ENCODE peak calls at places on chromosome 20, in nine cellular contexts. One of them, this sample, is unnamed. For H3K4me1, the result is how much of the 10 kb centered on the place peaks cover.

GRCh38 chr20:2801459-2801728 is 967 bp upstream of the CPXM1 start:
- DNase-seq in endothelial cell of umbilical vein: no peak
- DNase-seq in H1: no peak
- DNase-seq in esophagus squamous epithelium: no peak
- DNase-seq in body of pancreas: peak
- DNase-seq in gastrocnemius medialis: no peak
- DNase-seq in GM12878: no peak
- DNase-seq in IMR-90: no peak
- DNase-seq in adrenal gland: no peak
- DNase-seq in this sample: no peak

GRCh38 chr20:48523191-48523757 is 304.5 kb downstream of the PREX1 start:
- DNase-seq in GM12878: no peak
- DNase-seq in gastrocnemius medialis: no peak
- DNase-seq in H1: no peak
- DNase-seq in endothelial cell of umbilical vein: peak
- DNase-seq in adrenal gland: peak
- DNase-seq in IMR-90: peak
- DNase-seq in esophagus squamous epithelium: no peak
- DNase-seq in body of pancreas: no peak
- DNase-seq in this sample: peak

GRCh38 chr20:46353506-46354206 is 45.4 kb upstream of the CDH22 start:
- DNase-seq in body of pancreas: no peak
- DNase-seq in gastrocnemius medialis: no peak
- DNase-seq in adrenal gland: no peak
- DNase-seq in H1: no peak
- DNase-seq in endothelial cell of umbilical vein: no peak
- DNase-seq in esophagus squamous epithelium: no peak
- DNase-seq in GM12878: no peak
- DNase-seq in IMR-90: no peak
- DNase-seq in this sample: no peak

GRCh38 chr20:14568701-14569100 is 231.3 kb upstream of the FLRT3 start:
- DNase-seq in adrenal gland: no peak
- DNase-seq in GM12878: no peak
- DNase-seq in body of pancreas: no peak
- DNase-seq in IMR-90: no peak
- DNase-seq in esophagus squamous epithelium: no peak
- DNase-seq in H1: no peak
- DNase-seq in endothelial cell of umbilical vein: no peak
- DNase-seq in gastrocnemius medialis: no peak
- DNase-seq in this sample: no peak

GRCh38 chr20:51446656-51447055 is 95.9 kb downstream of the NFATC2 start:
- DNase-seq in endothelial cell of umbilical vein: peak
- DNase-seq in GM12878: no peak
- DNase-seq in gastrocnemius medialis: no peak
- DNase-seq in H1: no peak
- DNase-seq in IMR-90: peak
- DNase-seq in adrenal gland: peak
- DNase-seq in esophagus squamous epithelium: no peak
- DNase-seq in body of pancreas: no peak
- DNase-seq in this sample: no peak

GRCh38 chr20:47030271-47030810 is 135.7 kb downstream of the EYA2 start:
- DNase-seq in gastrocnemius medialis: no peak
- DNase-seq in GM12878: no peak
- DNase-seq in endothelial cell of umbilical vein: no peak
- DNase-seq in body of pancreas: no peak
- DNase-seq in IMR-90: no peak
- DNase-seq in H1: no peak
- DNase-seq in esophagus squamous epithelium: no peak
- DNase-seq in adrenal gland: no peak
- DNase-seq in this sample: no peak

GRCh38 chr20:32158943-32159660 is 48.4 kb downstream of the PLAGL2 start:
- DNase-seq in adrenal gland: no peak
- DNase-seq in H1: no peak
- DNase-seq in body of pancreas: no peak
- DNase-seq in GM12878: no peak
- DNase-seq in endothelial cell of umbilical vein: no peak
- DNase-seq in gastrocnemius medialis: no peak
- DNase-seq in esophagus squamous epithelium: no peak
- DNase-seq in IMR-90: no peak
- DNase-seq in this sample: no peak

GRCh38 chr20:33441142-33441955 is 2.2 kb downstream of the SNTA1 start:
- DNase-seq in GM12878: no peak
- DNase-seq in gastrocnemius medialis: no peak
- DNase-seq in IMR-90: no peak
- DNase-seq in body of pancreas: no peak
- DNase-seq in endothelial cell of umbilical vein: no peak
- DNase-seq in H1: no peak
- DNase-seq in esophagus squamous epithelium: no peak
- DNase-seq in adrenal gland: peak
- DNase-seq in this sample: peak

GRCh38 chr20:4150095-4150492 is 134.7 kb upstream of the RNF24 start:
- DNase-seq in endothelial cell of umbilical vein: peak
- DNase-seq in esophagus squamous epithelium: no peak
- DNase-seq in H1: no peak
- DNase-seq in gastrocnemius medialis: no peak
- DNase-seq in GM12878: no peak
- DNase-seq in body of pancreas: no peak
- DNase-seq in adrenal gland: no peak
- DNase-seq in IMR-90: peak
- DNase-seq in this sample: peak

GRCh38 chr20:38601216-38602184 is at the start of gene ARHGAP40:
- DNase-seq in adrenal gland: no peak
- DNase-seq in IMR-90: no peak
- DNase-seq in body of pancreas: no peak
- DNase-seq in gastrocnemius medialis: no peak
- DNase-seq in H1: no peak
- DNase-seq in endothelial cell of umbilical vein: no peak
- DNase-seq in GM12878: no peak
- DNase-seq in esophagus squamous epithelium: no peak
- DNase-seq in this sample: no peak

GRCh38 chr20:51969191-51969590 is 166.9 kb upstream of the SALL4 start:
- DNase-seq in H1: no peak
- DNase-seq in esophagus squamous epithelium: no peak
- DNase-seq in GM12878: no peak
- DNase-seq in body of pancreas: no peak
- DNase-seq in adrenal gland: peak
- DNase-seq in gastrocnemius medialis: no peak
- DNase-seq in IMR-90: no peak
- DNase-seq in endothelial cell of umbilical vein: no peak
- DNase-seq in this sample: no peak

GRCh38 chr20:18585134-18585533 is 2.7 kb upstream of the DTD1 start:
- DNase-seq in endothelial cell of umbilical vein: no peak
- DNase-seq in GM12878: no peak
- DNase-seq in gastrocnemius medialis: no peak
- DNase-seq in IMR-90: peak
- DNase-seq in H1: peak
- DNase-seq in esophagus squamous epithelium: no peak
- DNase-seq in adrenal gland: no peak
- DNase-seq in body of pancreas: no peak
- DNase-seq in this sample: no peak

GRCh38 chr20:48912065-48912464 is 9.4 kb upstream of the ARFGEF2 start:
- DNase-seq in body of pancreas: no peak
- DNase-seq in IMR-90: no peak
- DNase-seq in esophagus squamous epithelium: no peak
- DNase-seq in endothelial cell of umbilical vein: no peak
- DNase-seq in GM12878: no peak
- DNase-seq in H1: no peak
- DNase-seq in gastrocnemius medialis: no peak
- DNase-seq in adrenal gland: no peak
- DNase-seq in this sample: no peak

GRCh38 chr20:53706008-53706481 is 112.4 kb upstream of the ZNF217 start:
- DNase-seq in esophagus squamous epithelium: no peak
- DNase-seq in H1: no peak
- DNase-seq in endothelial cell of umbilical vein: no peak
- DNase-seq in GM12878: no peak
- DNase-seq in IMR-90: peak
- DNase-seq in body of pancreas: no peak
- DNase-seq in adrenal gland: no peak
- DNase-seq in gastrocnemius medialis: no peak
- DNase-seq in this sample: no peak

GRCh38 chr20:41152108-41152757 is 14.9 kb downstream of the PLCG1 start:
- DNase-seq in gastrocnemius medialis: no peak
- DNase-seq in H1: no peak
- DNase-seq in adrenal gland: no peak
- DNase-seq in GM12878: no peak
- DNase-seq in esophagus squamous epithelium: no peak
- DNase-seq in IMR-90: no peak
- DNase-seq in body of pancreas: no peak
- DNase-seq in endothelial cell of umbilical vein: peak
- DNase-seq in this sample: no peak

GRCh38 chr20:41155267-41155666 is 17.9 kb downstream of the PLCG1 start:
- DNase-seq in esophagus squamous epithelium: no peak
- DNase-seq in gastrocnemius medialis: no peak
- DNase-seq in H1: no peak
- DNase-seq in IMR-90: peak
- DNase-seq in GM12878: no peak
- DNase-seq in body of pancreas: no peak
- DNase-seq in adrenal gland: no peak
- DNase-seq in endothelial cell of umbilical vein: no peak
- DNase-seq in this sample: no peak

GRCh38 chr20:41158082-41158625 is 20.8 kb downstream of the PLCG1 start:
- DNase-seq in IMR-90: no peak
- DNase-seq in esophagus squamous epithelium: no peak
- DNase-seq in gastrocnemius medialis: no peak
- DNase-seq in endothelial cell of umbilical vein: no peak
- DNase-seq in adrenal gland: no peak
- DNase-seq in H1: no peak
- DNase-seq in GM12878: no peak
- DNase-seq in body of pancreas: no peak
- DNase-seq in this sample: no peak

GRCh38 chr20:41151134-41151869 is 14.0 kb downstream of the PLCG1 start:
- DNase-seq in adrenal gland: no peak
- DNase-seq in IMR-90: no peak
- DNase-seq in GM12878: no peak
- DNase-seq in body of pancreas: no peak
- DNase-seq in gastrocnemius medialis: no peak
- DNase-seq in H1: no peak
- DNase-seq in endothelial cell of umbilical vein: no peak
- DNase-seq in esophagus squamous epithelium: no peak
- DNase-seq in this sample: no peak

GRCh38 chr20:41154436-41155176 is 17.3 kb downstream of the PLCG1 start:
- DNase-seq in adrenal gland: no peak
- DNase-seq in GM12878: no peak
- DNase-seq in esophagus squamous epithelium: no peak
- DNase-seq in H1: no peak
- DNase-seq in gastrocnemius medialis: no peak
- DNase-seq in IMR-90: no peak
- DNase-seq in body of pancreas: no peak
- DNase-seq in endothelial cell of umbilical vein: no peak
- DNase-seq in this sample: no peak
- TF ChIP-seq POLR2A in adrenal gland: no peak
- TF ChIP-seq POLR2A in GM12878: no peak
- TF ChIP-seq POLR2A in esophagus squamous epithelium: no peak
- TF ChIP-seq POLR2A in H1: no peak
- TF ChIP-seq POLR2A in gastrocnemius medialis: no peak
- TF ChIP-seq POLR2A in IMR-90: no peak
- TF ChIP-seq POLR2A in body of pancreas: no peak
- TF ChIP-seq POLR2A in endothelial cell of umbilical vein: no peak
- TF ChIP-seq POLR2A in this sample: no peak

GRCh38 chr20:5529331-5530142 is 212.8 kb upstream of the PROKR2 start:
- DNase-seq in endothelial cell of umbilical vein: peak
- DNase-seq in IMR-90: peak
- DNase-seq in gastrocnemius medialis: peak
- DNase-seq in H1: peak
- DNase-seq in body of pancreas: peak
- DNase-seq in esophagus squamous epithelium: peak
- DNase-seq in GM12878: peak
- DNase-seq in adrenal gland: peak
- DNase-seq in this sample: peak
- H3K27ac ChIP-seq in endothelial cell of umbilical vein: no peak
- H3K27ac ChIP-seq in IMR-90: no peak
- H3K27ac ChIP-seq in gastrocnemius medialis: no peak
- H3K27ac ChIP-seq in H1: no peak
- H3K27ac ChIP-seq in body of pancreas: no peak
- H3K27ac ChIP-seq in esophagus squamous epithelium: no peak
- H3K27ac ChIP-seq in GM12878: no peak
- H3K27ac ChIP-seq in adrenal gland: peak
- H3K27ac ChIP-seq in this sample: no peak

GRCh38 chr20:44618318-44618731 is 33.2 kb downstream of the ADA start:
- DNase-seq in esophagus squamous epithelium: no peak
- DNase-seq in body of pancreas: no peak
- DNase-seq in IMR-90: no peak
- DNase-seq in H1: no peak
- DNase-seq in gastrocnemius medialis: no peak
- DNase-seq in endothelial cell of umbilical vein: no peak
- DNase-seq in adrenal gland: no peak
- DNase-seq in GM12878: no peak
- DNase-seq in this sample: no peak
- H3K4me1 ChIP-seq in esophagus squamous epithelium: under half
- H3K4me1 ChIP-seq in body of pancreas: under half
- H3K4me1 ChIP-seq in IMR-90: under half
- H3K4me1 ChIP-seq in H1: under half
- H3K4me1 ChIP-seq in gastrocnemius medialis: under half
- H3K4me1 ChIP-seq in endothelial cell of umbilical vein: under half
- H3K4me1 ChIP-seq in adrenal gland: under half
- H3K4me1 ChIP-seq in GM12878: under half
- H3K4me1 ChIP-seq in this sample: under half

DNA sequence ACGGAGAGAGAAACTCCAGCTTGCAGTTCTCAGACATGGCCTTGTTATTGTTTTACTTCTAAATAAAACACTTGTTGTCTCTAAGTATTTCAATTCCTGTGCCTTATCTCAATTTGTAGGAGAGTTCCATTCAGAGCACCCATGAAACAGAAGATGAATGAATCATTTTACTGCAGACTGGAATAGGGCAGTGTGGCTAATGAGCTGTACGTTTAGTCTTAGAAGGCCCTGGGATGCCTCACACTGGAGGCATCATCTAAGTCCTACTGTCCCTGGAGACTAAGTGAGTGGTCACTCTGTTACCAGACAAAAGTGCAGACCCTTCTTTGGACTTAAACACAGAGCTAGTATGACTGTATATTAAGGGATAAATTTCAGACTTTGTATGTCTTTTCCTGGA is 167.6 kb upstream of the BMP2 start:
- DNase-seq in endothelial cell of umbilical vein: no peak
- DNase-seq in GM12878: no peak
- DNase-seq in IMR-90: peak
- DNase-seq in adrenal gland: no peak
- DNase-seq in H1: no peak
- DNase-seq in gastrocnemius medialis: no peak
- DNase-seq in body of pancreas: no peak
- DNase-seq in esophagus squamous epithelium: no peak
- DNase-seq in this sample: no peak
- TF ChIP-seq POLR2A in endothelial cell of umbilical vein: no peak
- TF ChIP-seq POLR2A in GM12878: no peak
- TF ChIP-seq POLR2A in IMR-90: no peak
- TF ChIP-seq POLR2A in adrenal gland: no peak
- TF ChIP-seq POLR2A in H1: no peak
- TF ChIP-seq POLR2A in gastrocnemius medialis: no peak
- TF ChIP-seq POLR2A in body of pancreas: no peak
- TF ChIP-seq POLR2A in esophagus squamous epithelium: no peak
- TF ChIP-seq POLR2A in this sample: no peak

GRCh38 chr20:41148956-41149355 is 11.6 kb downstream of the PLCG1 start:
- DNase-seq in GM12878: no peak
- DNase-seq in adrenal gland: no peak
- DNase-seq in body of pancreas: no peak
- DNase-seq in IMR-90: no peak
- DNase-seq in H1: no peak
- DNase-seq in esophagus squamous epithelium: no peak
- DNase-seq in endothelial cell of umbilical vein: no peak
- DNase-seq in gastrocnemius medialis: no peak
- DNase-seq in this sample: no peak
- H3K27ac ChIP-seq in GM12878: no peak
- H3K27ac ChIP-seq in adrenal gland: no peak
- H3K27ac ChIP-seq in body of pancreas: no peak
- H3K27ac ChIP-seq in IMR-90: no peak
- H3K27ac ChIP-seq in H1: no peak
- H3K27ac ChIP-seq in esophagus squamous epithelium: peak
- H3K27ac ChIP-seq in endothelial cell of umbilical vein: peak
- H3K27ac ChIP-seq in gastrocnemius medialis: peak
- H3K27ac ChIP-seq in this sample: no peak